ENCODE peak calls at places on chromosomes 7 and 10, in eight cellular contexts. C, O, D, B, N, T, F and P are unnamed samples.

GRCh38 chr7:157502701-157503111 is 165.9 kb downstream of the DNAJB6 start:
- DNase-seq in F (no peak), T (no peak), C (no peak), O (no peak), B (no peak), D (peak), N (no peak), P (peak)

GRCh38 chr10:73780966-73781365 is 882 bp upstream of the CHCHD1 start:
- DNase-seq in F (no peak), N (no peak), T (no peak), C (peak), O (no peak), D (no peak), B (no peak), P (no peak)

GRCh38 chr7:18693401-18693800 is 197.9 kb downstream of the HDAC9 start:
- DNase-seq in B (peak), N (no peak), C (peak), T (peak), F (no peak), O (peak), D (no peak), P (peak)

GRCh38 chr10:30784521-30784895 is 155.0 kb upstream of the LYZL2 start:
- DNase-seq in N (no peak), D (no peak), B (no peak), T (no peak), F (no peak), C (peak), O (no peak), P (peak)

GRCh38 chr7:55639640-55640039 is 67.3 kb upstream of the VOPP1 start:
- DNase-seq in N (no peak), T (no peak), D (no peak), B (no peak), O (no peak), C (no peak), F (no peak), P (no peak)

GRCh38 chr10:1939016-1939415 is 201.7 kb upstream of the ADARB2 start:
- DNase-seq in T (no peak), D (no peak), B (no peak), N (no peak), F (no peak), O (no peak), C (no peak), P (no peak)

GRCh38 chr10:131275691-131276090 is 35.8 kb downstream of the TCERG1L start:
- DNase-seq in D (no peak), F (no peak), N (no peak), C (no peak), T (no peak), B (no peak), O (no peak), P (no peak)

GRCh38 chr10:127949831-127950230 is 42.9 kb downstream of the PTPRE start:
- DNase-seq in F (no peak), O (no peak), D (no peak), N (no peak), B (no peak), T (no peak), C (no peak), P (no peak)

GRCh38 chr7:151861881-151862280 is 15.0 kb downstream of the PRKAG2 start:
- DNase-seq in B (no peak), N (no peak), O (no peak), T (no peak), F (no peak), D (no peak), C (no peak), P (no peak)

GRCh38 chr10:124231188-124232135 is 138.1 kb upstream of the CHST15 start:
- DNase-seq in T (no peak), F (peak), O (no peak), B (no peak), C (no peak), N (no peak), D (no peak), P (no peak)

GRCh38 chr10:34726862-34727261 is 88.2 kb downstream of the PARD3 start:
- DNase-seq in T (no peak), O (no peak), C (no peak), B (no peak), N (no peak), F (no peak), D (no peak), P (no peak)

GRCh38 chr10:130363051-130363450 is 226.9 kb downstream of the GLRX3 start:
- DNase-seq in F (no peak), N (no peak), O (no peak), T (no peak), D (no peak), C (no peak), B (no peak), P (no peak)

GRCh38 chr7:94510582-94511456 is 1.2 kb downstream of the CASD1 start:
- DNase-seq in T (peak), N (no peak), D (peak), O (no peak), B (peak), F (no peak), C (peak), P (peak)

GRCh38 chr10:48551796-48552591 is 52.9 kb downstream of the ARHGAP22 start:
- DNase-seq in N (no peak), O (peak), B (peak), D (peak), F (no peak), T (peak), C (peak), P (peak)

GRCh38 chr7:14228341-14228740 is 238.9 kb upstream of the ETV1 start:
- DNase-seq in C (peak), B (no peak), D (no peak), T (no peak), N (no peak), O (no peak), F (no peak), P (no peak)

GRCh38 chr10:127441350-127442219 is 107.5 kb upstream of the NPS start:
- DNase-seq in C (no peak), O (no peak), T (no peak), N (no peak), B (no peak), F (no peak), D (no peak), P (no peak)

GRCh38 chr10:70886921-70887665 is 1.3 kb downstream of the PCBD1 start:
- DNase-seq in N (no peak), O (no peak), T (no peak), C (no peak), D (no peak), B (no peak), F (no peak), P (no peak)

GRCh38 chr10:122471531-122472177 is 10.3 kb downstream of the HTRA1 start:
- DNase-seq in T (no peak), N (no peak), B (no peak), C (peak), D (no peak), O (no peak), F (no peak), P (no peak)

GRCh38 chr10:34178196-34178595 is 636.9 kb downstream of the PARD3 start:
- DNase-seq in N (no peak), D (no peak), O (no peak), F (no peak), B (no peak), C (no peak), T (no peak), P (no peak)

GRCh38 chr7:54773472-54774399 is 14.7 kb upstream of the SEC61G start:
- DNase-seq in C (peak), N (no peak), B (peak), F (peak), D (peak), T (peak), O (peak), P (peak)

GRCh38 chr10:122170802-122171201 is 100.3 kb upstream of the BTBD16 start:
- DNase-seq in N (no peak), O (no peak), T (no peak), F (no peak), C (no peak), D (no peak), B (no peak), P (no peak)

GRCh38 chr10:25725917-25726716 is 207.9 kb upstream of the MYO3A start:
- DNase-seq in N (peak), C (peak), D (no peak), T (peak), O (peak), F (no peak), B (no peak), P (peak)

GRCh38 chr10:89301231-89301630 is 615 bp upstream of the IFIT2 start:
- DNase-seq in B (peak), N (no peak), O (no peak), D (no peak), C (peak), T (no peak), F (no peak), P (peak)

GRCh38 chr7:49255061-49255460 is 330.7 kb downstream of the CDC14C start:
- DNase-seq in B (no peak), D (no peak), T (no peak), F (no peak), C (peak), O (no peak), N (no peak), P (no peak)

GRCh38 chr7:2517678-2518077 is 1.9 kb upstream of the LFNG start:
- DNase-seq in D (no peak), T (no peak), C (no peak), N (no peak), B (no peak), F (no peak), O (no peak), P (no peak)

GRCh38 chr10:78301891-78302738 is 268.5 kb downstream of the RPS24 start:
- DNase-seq in C (no peak), O (no peak), T (peak), D (no peak), F (no peak), B (no peak), N (no peak), P (no peak)

GRCh38 chr10:69467928-69468770 is 16.9 kb downstream of the TSPAN15 start:
- DNase-seq in B (no peak), O (no peak), D (no peak), T (no peak), N (no peak), C (no peak), F (no peak), P (no peak)

GRCh38 chr10:1374901-1375804 is 319.0 kb downstream of the WDR37 start:
- DNase-seq in D (no peak), O (no peak), C (no peak), N (no peak), F (no peak), B (no peak), T (no peak), P (no peak)

GRCh38 chr10:24383681-24384106 is 174.8 kb downstream of the KIAA1217 start:
- DNase-seq in C (peak), N (peak), F (peak), B (peak), O (peak), D (peak), T (peak), P (peak)

GRCh38 chr10:97131702-97132101 is 54.1 kb downstream of the SLIT1 start:
- DNase-seq in C (peak), F (no peak), D (no peak), N (no peak), T (no peak), B (no peak), O (peak), P (peak)

GRCh38 chr10:106997721-106998120 is 166.8 kb downstream of the SORCS1 start:
- DNase-seq in B (peak), O (no peak), N (no peak), D (no peak), F (no peak), C (no peak), T (no peak), P (no peak)

GRCh38 chr10:28774051-28774995 is 97.0 kb downstream of the BAMBI start:
- DNase-seq in B (no peak), N (no peak), D (no peak), F (no peak), C (no peak), O (no peak), T (no peak), P (no peak)

DNA sequence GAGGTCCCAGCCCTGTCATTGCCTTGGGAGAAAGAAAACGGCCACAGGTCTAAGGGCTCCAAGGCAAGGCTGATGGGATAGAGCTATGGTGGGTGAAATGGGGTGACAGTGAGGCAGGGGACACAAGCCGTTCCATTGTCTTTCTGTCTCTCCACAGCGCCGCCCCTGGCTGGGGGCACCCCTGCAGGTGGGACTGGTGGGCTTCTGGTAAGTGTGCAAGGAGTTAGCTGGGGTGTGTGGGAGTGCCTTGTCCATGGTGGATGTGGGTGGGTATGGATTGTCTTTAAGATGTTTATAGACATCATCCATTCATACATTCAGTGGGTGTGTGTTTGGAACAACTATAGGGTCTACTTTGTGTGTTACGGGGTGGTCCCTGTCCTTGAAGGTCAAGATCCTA is 7.5 kb downstream of the SFXN3 start:
- DNase-seq in C (no peak), T (no peak), O (no peak), B (no peak), F (no peak), D (no peak), N (no peak), P (no peak)
- TF ChIP-seq CTCF in C (no peak), T (no peak), O (no peak), B (no peak), F (no peak), D (no peak), N (no peak), P (no peak)

GRCh38 chr7:66143876-66144332 is 29.3 kb downstream of the CRCP start:
- DNase-seq in F (no peak), O (no peak), T (no peak), C (no peak), B (no peak), N (no peak), D (no peak), P (no peak)

GRCh38 chr7:66142996-66143395 is 28.3 kb downstream of the CRCP start:
- DNase-seq in O (no peak), C (no peak), D (no peak), T (no peak), F (no peak), B (no peak), N (no peak), P (no peak)

GRCh38 chr7:66140924-66141323 is 26.3 kb downstream of the CRCP start:
- DNase-seq in C (peak), F (no peak), N (no peak), D (peak), O (no peak), T (peak), B (peak), P (peak)

GRCh38 chr7:66145404-66145843 is 30.8 kb downstream of the CRCP start:
- DNase-seq in D (peak), C (peak), F (no peak), O (no peak), N (no peak), B (peak), T (no peak), P (peak)

DNA sequence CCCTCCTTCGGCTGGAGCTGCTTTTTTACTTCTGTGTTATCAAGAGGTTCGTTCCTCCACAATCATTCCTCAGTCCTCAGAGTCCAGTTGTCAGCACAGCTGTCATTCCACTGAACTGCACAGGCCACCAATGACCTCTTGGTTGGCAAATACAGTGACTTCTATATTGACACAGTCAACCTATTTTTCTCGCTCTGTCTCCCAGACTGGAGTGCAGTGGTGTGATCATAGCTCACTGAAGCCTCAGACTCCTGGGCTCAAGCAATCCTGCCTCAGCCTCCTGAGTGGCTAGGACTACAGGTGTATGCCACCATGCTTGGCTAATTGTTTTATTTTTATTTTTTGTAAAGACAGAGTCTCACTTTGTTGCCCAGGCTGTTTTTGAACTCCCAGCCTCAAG is 27.7 kb downstream of the CRCP start:
- DNase-seq in D (no peak), C (no peak), N (no peak), F (no peak), O (no peak), T (no peak), B (no peak), P (no peak)
- H3K4me3 ChIP-seq in D (no peak), C (no peak), N (no peak), F (no peak), O (no peak), T (no peak), B (no peak), P (no peak)

GRCh38 chr10:32378371-32379301 is 31.7 kb upstream of the EPC1 start:
- DNase-seq in C (peak), D (peak), N (peak), T (peak), O (peak), F (peak), B (peak), P (peak)
- TF ChIP-seq CTCF in C (no peak), D (no peak), N (no peak), T (no peak), O (no peak), F (no peak), B (no peak), P (no peak)

GRCh38 chr7:7257899-7258692 is 75.8 kb downstream of the C1GALT1 start:
- DNase-seq in F (peak), D (no peak), C (no peak), B (no peak), N (peak), O (no peak), T (no peak), P (no peak)
- H3K4me3 ChIP-seq in F (peak), D (no peak), C (no peak), B (no peak), N (peak), O (no peak), T (no peak), P (no peak)